ENCODE peak calls at places on chromosomes 11 and 22, in nine cellular contexts. V is neuronal stem cell, A is DND-41, P is IMR-90, C is thyroid gland, H is lung, R is RWPE2, W is A549, Y is right cardiac atrium. T is an unnamed sample.
A peak's percentile ranks its signal among the peaks of the same experiment; 100 is the strongest.

GRCh38 chr11:109039611-109040010 is 374.7 kb downstream of the DDX10 start:
- DNase-seq in Y (no peak), V (no peak), W (no peak), A (no peak), C (no peak), H (no peak), R (no peak), P (no peak), T (no peak)

GRCh38 chr22:35071784-35072183 is 5.8 kb downstream of the ISX start:
- DNase-seq in Y (no peak), W (no peak), H (no peak), A (no peak), C (no peak), V (no peak), R (no peak), P (no peak), T (no peak)

GRCh38 chr11:122668562-122669090 is 13.1 kb downstream of the UBASH3B start:
- DNase-seq in Y (no peak), V (no peak), C (no peak), R (no peak), H (no peak), A (peak; percentile 39), P (peak; percentile 98), W (peak; percentile 60), T (no peak)

GRCh38 chr22:39574779-39575551 is 4.4 kb downstream of the CACNA1I start:
- DNase-seq in W (peak; percentile 54), V (no peak), Y (no peak), C (peak; percentile 59), R (peak; percentile 93), P (peak; percentile 95), H (no peak), A (no peak), T (no peak)

GRCh38 chr11:8167796-8168195 is 1.0 kb downstream of the RIC3 start:
- DNase-seq in A (no peak), W (no peak), H (no peak), V (no peak), R (no peak), P (peak; percentile 11), C (no peak), Y (no peak), T (no peak)

GRCh38 chr11:103529217-103529684 is 420.0 kb downstream of the DYNC2H1 start:
- DNase-seq in R (no peak), P (peak; percentile 78), A (no peak), H (no peak), V (no peak), W (peak; percentile 62), Y (no peak), C (no peak), T (no peak)

GRCh38 chr11:32706985-32707736 is 87.3 kb downstream of the CCDC73 start:
- DNase-seq in P (peak; percentile 82), A (no peak), W (peak; percentile 78), Y (no peak), C (no peak), V (no peak), R (no peak), H (no peak), T (no peak)

GRCh38 chr11:17221968-17222367 is 14.2 kb upstream of the PIK3C2A start:
- DNase-seq in H (no peak), C (no peak), V (no peak), A (no peak), W (no peak), P (peak; percentile 66), Y (no peak), R (no peak), T (no peak)

GRCh38 chr22:50105529-50106100 is 15.8 kb downstream of the MOV10L1 start:
- DNase-seq in H (no peak), V (no peak), W (no peak), Y (no peak), A (no peak), C (no peak), P (peak; percentile 64), R (no peak), T (no peak)

GRCh38 chr22:42297778-42298177 is 27.3 kb upstream of the TCF20 start:
- DNase-seq in H (no peak), C (no peak), V (no peak), W (no peak), R (no peak), A (no peak), P (no peak), Y (no peak), T (no peak)

GRCh38 chr11:79092791-79093313 is 348.0 kb downstream of the TENM4 start:
- DNase-seq in V (no peak), W (peak; percentile 67), Y (no peak), C (peak; percentile 56), R (peak; percentile 85), A (no peak), P (peak; percentile 100), H (peak; percentile 76), T (no peak)

GRCh38 chr11:31822604-31823371 is 11.7 kb upstream of the PAX6 start:
- DNase-seq in P (no peak), H (no peak), V (no peak), R (no peak), A (no peak), Y (no peak), W (no peak), C (no peak), T (no peak)

GRCh38 chr11:104547996-104548661 is 350.1 kb downstream of the CASP12 start:
- DNase-seq in V (no peak), H (no peak), A (no peak), P (peak; percentile 63), C (no peak), Y (no peak), R (no peak), W (no peak), T (no peak)

GRCh38 chr22:49008682-49009235 is 818.9 kb downstream of the BRD1 start:
- DNase-seq in P (no peak), A (no peak), H (no peak), W (no peak), R (no peak), C (no peak), Y (peak; percentile 33), V (no peak), T (peak; percentile 40)

GRCh38 chr11:71396548-71397123 is 51.6 kb downstream of the DHCR7 start:
- DNase-seq in H (no peak), P (no peak), Y (no peak), A (peak; percentile 69), V (no peak), W (no peak), C (no peak), R (no peak), T (no peak)

GRCh38 chr11:128105950-128106349 is 481.4 kb downstream of the ETS1 start:
- DNase-seq in Y (no peak), V (no peak), C (no peak), A (no peak), H (no peak), R (no peak), W (no peak), P (no peak), T (no peak)

GRCh38 chr11:126793596-126793995 is 207.0 kb downstream of the KIRREL3 start:
- DNase-seq in W (no peak), V (no peak), R (no peak), A (no peak), P (no peak), H (no peak), Y (no peak), C (peak; percentile 16), T (no peak)

GRCh38 chr11:102323542-102324261 is 6.4 kb downstream of the BIRC3 start:
- DNase-seq in H (no peak), A (no peak), V (no peak), Y (no peak), P (peak; percentile 84), C (no peak), W (no peak), R (no peak), T (no peak)

GRCh38 chr22:45673482-45674175 is 2.0 kb downstream of the ATXN10 start:
- DNase-seq in H (no peak), V (no peak), Y (no peak), C (no peak), W (no peak), A (no peak), R (no peak), P (no peak), T (no peak)

GRCh38 chr22:41598891-41599635 is 9.4 kb upstream of the PMM1 start:
- DNase-seq in W (no peak), H (no peak), P (no peak), Y (no peak), R (no peak), V (no peak), A (no peak), C (no peak), T (no peak)

GRCh38 chr11:10498022-10498400 is 42.9 kb downstream of the AMPD3 start:
- DNase-seq in C (no peak), R (no peak), A (no peak), H (peak; percentile 25), W (no peak), P (no peak), Y (no peak), V (no peak), T (no peak)

GRCh38 chr22:40666151-40666848 is 13.0 kb upstream of the MCHR1 start:
- DNase-seq in V (no peak), P (peak; percentile 53), Y (peak; percentile 78), C (peak; percentile 75), R (no peak), A (no peak), H (no peak), W (no peak), T (no peak)

GRCh38 chr11:73029408-73029807 is 112.7 kb downstream of the FCHSD2 start:
- DNase-seq in W (no peak), R (no peak), A (no peak), C (no peak), H (no peak), V (no peak), P (no peak), Y (no peak), T (no peak)
- H3K9me3 ChIP-seq in W (peaks cover 22% of the 10 kb centered on the region), R (peaks cover 2% of the 10 kb centered on the region), A (peaks cover 31% of the 10 kb centered on the region), C (no peaks in the 10 kb centered on the region), H (peaks cover 6% of the 10 kb centered on the region), V (peaks cover 9% of the 10 kb centered on the region), P (peaks cover 11% of the 10 kb centered on the region), Y (peaks cover 2% of the 10 kb centered on the region), T (peaks cover 25% of the 10 kb centered on the region)

GRCh38 chr11:3161720-3162409 is 3.2 kb downstream of the OSBPL5 start:
- DNase-seq in A (no peak), V (no peak), C (peak; percentile 0), P (no peak), R (peak; percentile 40), W (no peak), H (no peak), Y (peak; percentile 42), T (no peak)
- H3K4me1 ChIP-seq in A (peaks cover 69% of the 10 kb centered on the region), V (peaks cover 27% of the 10 kb centered on the region), C (peaks cover 63% of the 10 kb centered on the region), P (peaks cover 41% of the 10 kb centered on the region), R (peaks cover 5% of the 10 kb centered on the region), W (peaks cover 9% of the 10 kb centered on the region), H (no peaks in the 10 kb centered on the region), Y (peaks cover 16% of the 10 kb centered on the region), T (peaks cover 32% of the 10 kb centered on the region)

GRCh38 chr11:1877211-1878133 is 14.2 kb downstream of the PRR33 start:
- DNase-seq in Y (peak; percentile 91), V (no peak), P (no peak), C (peak; percentile 29), W (no peak), A (no peak), H (no peak), R (peak; percentile 70), T (no peak)
- H3K27ac ChIP-seq in Y (peak overlapping the region; percentile 59), V (no peak overlapping the region), P (no peak overlapping the region), C (no peak overlapping the region), W (no peak overlapping the region), A (no peak overlapping the region), H (peak overlapping the region; percentile 26), R (peak overlapping the region; percentile 93), T (peak overlapping the region; percentile 97)

DNA sequence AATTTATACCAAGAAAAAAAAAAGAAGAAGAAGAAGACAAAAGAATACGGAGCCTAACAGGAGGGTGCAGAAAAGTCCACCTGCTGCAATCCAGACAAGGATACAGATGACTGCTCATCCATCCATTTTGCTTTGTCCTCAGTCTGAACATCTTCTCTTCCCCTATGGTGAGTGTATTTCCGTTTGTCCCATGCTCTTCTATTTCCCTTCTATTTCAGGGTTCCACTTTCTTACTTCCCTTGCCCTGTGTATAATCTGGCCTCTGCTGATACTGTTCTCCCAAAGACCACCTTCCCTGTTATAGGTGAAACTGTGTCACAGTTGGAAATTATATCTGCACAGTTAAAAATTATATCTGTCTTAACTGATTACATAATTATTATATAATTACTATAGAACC is 48.7 kb upstream of the USP47 start:
- DNase-seq in P (no peak), C (no peak), H (no peak), W (no peak), V (no peak), Y (no peak), R (no peak), A (no peak), T (no peak)
- H3K9me3 ChIP-seq in P (no peaks in the 10 kb centered on the region), C (no peaks in the 10 kb centered on the region), H (no peaks in the 10 kb centered on the region), W (peaks cover 2% of the 10 kb centered on the region), V (no peaks in the 10 kb centered on the region), Y (no peaks in the 10 kb centered on the region), R (no peaks in the 10 kb centered on the region), A (no peaks in the 10 kb centered on the region), T (no peaks in the 10 kb centered on the region)

T was measured in breast epithelium.